ENCODE peak calls at places on chromosomes 1 and 21, in four cellular contexts. Q is lower lobe of right lung, F is left ventricle myocardium inferior, A is colonic mucosa. E is an unnamed sample.

GRCh38 chr1:228446849-228447248 is 30.2 kb upstream of the TRIM17 start:
- DNase-seq in F (no peak), A (no peak), Q (no peak), E (no peak)

GRCh38 chr1:222926566-222926965 is 111.7 kb downstream of the DISP1 start:
- DNase-seq in Q (no peak), A (no peak), F (no peak), E (no peak)

GRCh38 chr1:220527279-220528048 is 472 bp upstream of the MARK1 start:
- DNase-seq in A (peak), F (peak), Q (no peak), E (peak)

GRCh38 chr1:12134716-12135115 is 32.1 kb upstream of the TNFRSF1B start:
- DNase-seq in Q (peak), F (no peak), A (no peak), E (no peak)

GRCh38 chr21:22679207-22679606 is 1681.0 kb downstream of the NCAM2 start:
- DNase-seq in A (no peak), Q (no peak), F (no peak), E (no peak)

GRCh38 chr1:181152892-181153633 is 64.6 kb downstream of the IER5 start:
- DNase-seq in Q (peak), F (peak), A (peak), E (peak)

GRCh38 chr1:238488406-238488805 is 597.7 kb upstream of the ZP4 start:
- DNase-seq in A (no peak), F (no peak), Q (no peak), E (peak)

GRCh38 chr1:91651243-91651642 is 150.6 kb downstream of the CDC7 start:
- DNase-seq in F (no peak), A (no peak), Q (no peak), E (no peak)

GRCh38 chr1:54996359-54996868 is 2.3 kb upstream of the BSND start:
- DNase-seq in A (peak), Q (peak), F (peak), E (peak)

GRCh38 chr1:22131875-22132486 is 10.9 kb downstream of the WNT4 start:
- DNase-seq in F (no peak), Q (peak), A (peak), E (no peak)

GRCh38 chr1:205325334-205325884 is 3.9 kb upstream of the NUAK2 start:
- DNase-seq in F (no peak), Q (no peak), A (peak), E (peak)

GRCh38 chr1:192575499-192576189 is at the start of gene RGS1:
- DNase-seq in F (peak), A (peak), Q (peak), E (no peak)

GRCh38 chr1:227540170-227541098 is 22.9 kb upstream of the ZNF678 start:
- DNase-seq in A (no peak), F (no peak), Q (no peak), E (no peak)

GRCh38 chr1:47696404-47696910 is 258.6 kb downstream of the FOXD2 start:
- DNase-seq in F (no peak), A (no peak), Q (no peak), E (no peak)

GRCh38 chr1:151156515-151156819 is at the start of gene TNFAIP8L2:
- DNase-seq in A (peak), F (peak), Q (peak), E (no peak)

GRCh38 chr1:86062458-86062857 is 94.1 kb downstream of the COL24A1 start:
- DNase-seq in A (no peak), Q (no peak), F (no peak), E (no peak)

GRCh38 chr21:31235671-31236450 is 108.2 kb downstream of the TIAM1 start:
- DNase-seq in Q (no peak), A (no peak), F (no peak), E (peak)

GRCh38 chr1:11320153-11320936 is 47.3 kb downstream of the UBIAD1 start:
- DNase-seq in F (no peak), Q (no peak), A (peak), E (no peak)

GRCh38 chr1:98565951-98566350 is 95.6 kb upstream of the SNX7 start:
- DNase-seq in A (no peak), Q (no peak), F (no peak), E (no peak)

GRCh38 chr1:20110679-20111078 is 8.7 kb downstream of the PLA2G2D start:
- DNase-seq in F (no peak), Q (no peak), A (no peak), E (peak)

GRCh38 chr1:5950201-5950895 is 41.9 kb downstream of the NPHP4 start:
- DNase-seq in Q (no peak), F (no peak), A (no peak), E (no peak)

GRCh38 chr1:1462318-1462966 is 9.1 kb upstream of the ATAD3B start:
- DNase-seq in F (peak), A (no peak), Q (peak), E (peak)

GRCh38 chr1:150110066-150110465 is 39.6 kb upstream of the PLEKHO1 start:
- DNase-seq in Q (no peak), A (no peak), F (no peak), E (no peak)

GRCh38 chr1:233019083-233019482 is 68.7 kb downstream of the NTPCR start:
- DNase-seq in Q (no peak), F (no peak), A (no peak), E (no peak)

GRCh38 chr21:46182548-46183336 is 1.5 kb downstream of the SPATC1L start:
- DNase-seq in Q (no peak), F (peak), A (peak), E (peak)

GRCh38 chr1:66788231-66788939 is 12.7 kb downstream of the INSL5 start:
- DNase-seq in A (no peak), F (no peak), Q (no peak), E (no peak)

GRCh38 chr1:23634840-23635642 is 56.6 kb upstream of the RPL11 start:
- DNase-seq in Q (no peak), A (peak), F (peak), E (peak)

DNA sequence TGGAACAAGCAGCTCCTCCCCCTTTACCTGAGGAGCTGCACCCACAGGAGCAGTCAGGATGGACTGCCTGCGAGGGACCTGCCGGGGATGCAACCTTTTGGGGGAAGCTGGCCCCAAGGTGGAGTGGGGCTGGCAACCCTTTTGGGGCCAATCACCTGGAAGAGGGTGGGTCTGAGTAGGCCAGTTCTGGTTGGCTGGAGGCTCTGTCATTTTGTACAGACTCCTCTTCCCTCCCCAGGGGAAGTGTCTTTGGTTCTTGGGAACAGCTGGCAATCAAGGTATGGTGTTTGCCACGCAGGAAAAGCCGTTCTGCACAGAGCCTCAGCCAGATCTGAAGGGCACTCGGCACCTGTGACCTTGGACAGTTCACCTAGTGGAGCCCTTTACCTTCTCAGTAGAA is 280 bp upstream of the A3GALT2 start:
- DNase-seq in Q (peak), F (no peak), A (no peak), E (no peak)
- H3K4me3 ChIP-seq in Q (no peak), F (no peak), A (no peak), E (no peak)

DNA sequence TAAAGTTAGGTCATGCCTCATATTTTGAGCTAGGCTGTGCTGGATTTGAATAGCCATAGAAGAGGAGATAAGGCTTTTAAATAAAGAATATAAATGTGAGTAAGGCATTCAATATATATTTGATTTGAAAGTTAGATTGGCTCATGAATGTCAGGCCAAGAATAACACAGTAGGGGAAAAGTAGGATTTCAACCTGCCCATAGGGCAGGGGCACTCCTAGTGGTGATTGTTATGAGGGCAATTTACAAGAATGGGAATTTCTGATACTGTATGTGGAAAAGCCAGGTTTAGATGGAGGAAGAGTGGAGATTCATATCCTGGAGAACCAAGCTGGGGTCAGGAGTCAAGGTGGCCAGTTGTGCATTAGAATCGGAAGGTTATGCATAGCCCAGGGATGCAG is 74.9 kb downstream of the DNAH14 start:
- DNase-seq in A (no peak), F (no peak), Q (no peak), E (peak)
- TF ChIP-seq CTCF in A (no peak), F (no peak), Q (no peak), E (peak)

GRCh38 chr21:43721225-43721605 is 2.3 kb downstream of the PDXK start:
- DNase-seq in F (no peak), Q (no peak), A (no peak), E (peak)
- H3K4me3 ChIP-seq in F (peak), Q (peak), A (peak), E (peak)

DNA sequence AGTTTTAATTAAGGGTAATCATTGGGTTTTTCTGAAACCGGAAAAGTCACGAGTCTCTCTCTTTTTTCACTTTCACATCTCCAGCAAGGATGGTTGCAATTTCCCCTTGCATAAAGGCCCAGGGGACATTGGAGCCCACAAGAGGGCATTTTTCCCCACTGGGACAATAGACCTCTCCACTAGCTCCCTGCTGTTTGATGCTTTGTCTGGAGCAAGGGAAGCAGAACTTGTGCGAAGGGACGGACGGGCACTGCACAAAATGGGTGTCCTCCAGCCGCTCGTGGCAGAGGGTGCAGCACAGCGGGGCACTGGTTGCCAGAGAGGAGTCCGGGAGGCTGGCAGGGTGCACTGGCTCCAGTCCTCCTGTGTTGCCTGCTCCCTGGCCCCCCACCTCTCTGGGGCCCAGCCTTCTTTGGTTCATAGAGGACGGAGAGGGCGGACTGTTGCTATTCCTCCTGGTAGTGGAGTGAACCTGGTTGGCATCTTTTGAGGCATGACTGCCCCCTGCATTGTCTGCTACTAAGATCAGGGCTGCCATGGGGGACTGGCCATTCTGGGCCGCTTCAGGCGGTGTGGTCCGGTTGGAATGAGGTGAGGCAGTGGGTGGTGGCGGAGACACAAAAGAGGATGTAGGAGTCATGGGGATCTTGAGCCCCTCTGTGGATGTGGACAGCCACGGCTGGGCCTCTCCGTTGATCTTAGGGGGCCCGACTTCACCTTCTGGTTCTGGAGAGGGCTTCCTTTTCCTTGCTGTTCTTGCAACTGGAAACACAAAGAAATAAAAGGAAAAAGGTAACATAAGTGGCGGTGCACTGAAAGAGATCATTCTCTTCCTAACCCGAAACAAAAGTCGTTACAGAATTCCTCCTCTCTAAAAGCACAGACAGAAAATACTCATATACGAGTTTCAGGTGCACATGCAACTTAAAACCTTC is 2.6 kb downstream of the IRF2BP2 start:
- DNase-seq in Q (peak), A (no peak), F (peak), E (peak)
- TF ChIP-seq CTCF in Q (peak), A (no peak), F (peak), E (peak)

GRCh38 chr21:16426936-16427335 is 697.2 kb downstream of the USP25 start:
- DNase-seq in A (no peak), Q (no peak), F (no peak), E (peak)
- H3K4me3 ChIP-seq in A (no peak), Q (no peak), F (no peak), E (no peak)

GRCh38 chr1:156379420-156380165 is 10.6 kb downstream of the RHBG start:
- DNase-seq in Q (no peak), A (no peak), F (no peak), E (peak)
- TF ChIP-seq CTCF in Q (no peak), A (no peak), F (no peak), E (peak)

GRCh38 chr1:218349365-218350021 is 4.4 kb downstream of the TGFB2 start:
- DNase-seq in Q (no peak), A (no peak), F (no peak), E (no peak)
- H3K4me3 ChIP-seq in Q (peak), A (no peak), F (peak), E (peak)

GRCh38 chr1:18948048-18948912 is 8.2 kb downstream of the IFFO2 start:
- DNase-seq in A (no peak), Q (peak), F (no peak), E (peak)

GRCh38 chr1:18944810-18945209 is 11.7 kb downstream of the IFFO2 start:
- DNase-seq in A (no peak), Q (no peak), F (no peak), E (no peak)

GRCh38 chr1:18947570-18947969 is 8.9 kb downstream of the IFFO2 start:
- DNase-seq in A (no peak), Q (peak), F (no peak), E (no peak)

GRCh38 chr1:18945401-18945849 is 11.1 kb downstream of the IFFO2 start:
- DNase-seq in Q (no peak), A (peak), F (peak), E (no peak)

DNA sequence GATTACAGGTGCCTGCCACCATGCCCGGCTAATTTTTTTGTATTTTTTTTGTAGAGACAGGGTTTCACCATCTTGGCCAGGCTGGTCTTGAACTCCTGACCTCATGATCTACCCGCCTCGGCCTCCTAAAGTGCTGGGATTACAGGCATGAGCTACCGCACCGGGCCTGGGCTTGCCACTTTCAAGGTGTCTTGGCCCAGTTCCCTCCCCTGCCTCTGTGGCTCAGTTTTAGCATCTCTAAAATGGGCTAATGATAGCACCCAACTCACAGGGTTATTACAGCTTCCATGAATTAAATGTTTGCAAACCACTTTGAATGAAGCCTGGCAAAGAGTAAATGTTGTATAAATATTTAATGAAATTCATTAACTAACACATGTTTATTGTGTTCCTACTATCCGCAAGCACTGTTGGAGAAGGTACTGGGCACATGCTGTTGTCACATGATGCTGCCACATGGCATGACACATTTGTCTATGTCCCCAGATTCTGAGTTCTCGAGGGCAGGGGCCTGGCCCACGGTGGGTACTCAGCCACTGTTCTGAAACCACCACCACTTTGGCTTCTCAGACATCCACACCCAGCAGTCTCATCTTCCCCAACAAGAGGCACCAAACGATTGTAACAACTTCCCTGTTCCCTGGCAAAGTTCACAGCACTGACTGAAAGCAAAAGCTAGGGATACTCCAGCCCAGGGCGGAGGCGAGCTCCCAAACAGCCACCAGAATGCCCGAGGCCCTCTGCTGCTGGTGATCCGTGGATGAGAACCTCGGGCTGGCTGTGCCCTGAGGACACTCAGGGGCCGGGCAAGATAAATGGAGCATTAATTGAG is 9.7 kb downstream of the IFFO2 start:
- DNase-seq in F (no peak), A (no peak), Q (peak), E (no peak)
- TF ChIP-seq CTCF in F (no peak), A (no peak), Q (no peak), E (no peak)

GRCh38 chr1:245576323-245576722 is 421.5 kb downstream of the KIF26B start:
- DNase-seq in F (no peak), Q (no peak), A (no peak), E (no peak)
- H3K4me3 ChIP-seq in F (no peak), Q (no peak), A (no peak), E (no peak)

GRCh38 chr1:183609313-183609712 is 19.1 kb upstream of the NCF2 start:
- DNase-seq in F (peak), Q (peak), A (peak), E (peak)
- TF ChIP-seq CTCF in F (peak), Q (peak), A (peak), E (peak)